ENCODE peak calls at places on chromosomes 2 and 18, in six cellular contexts. One of them, this sample, is unnamed.

GRCh38 chr18:30583768-30584167 is 458.8 kb downstream of the DSC3 start:
- DNase-seq in Calu3: no peak
- DNase-seq in T follicular helper cell: no peak
- DNase-seq in mucosa of gallbladder: no peak
- DNase-seq in tibial artery: no peak
- DNase-seq in stimulated activated CD4-positive, alpha-beta T cell treated with anti-CD3 and anti-CD28 coated beads, Interleukin-15, amount 100 ng/mL, for 24 hours: no peak
- DNase-seq in this sample: no peak

GRCh38 chr2:175476950-175477349 is 295.4 kb upstream of the ATP5MC3 start:
- DNase-seq in Calu3: no peak
- DNase-seq in T follicular helper cell: no peak
- DNase-seq in mucosa of gallbladder: no peak
- DNase-seq in tibial artery: peak; percentile 25
- DNase-seq in stimulated activated CD4-positive, alpha-beta T cell treated with anti-CD3 and anti-CD28 coated beads, Interleukin-15, amount 100 ng/mL, for 24 hours: no peak
- DNase-seq in this sample: no peak

GRCh38 chr2:36770542-36771287 is 74.2 kb downstream of the VIT start:
- DNase-seq in Calu3: peak; percentile 43
- DNase-seq in T follicular helper cell: no peak
- DNase-seq in mucosa of gallbladder: no peak
- DNase-seq in tibial artery: no peak
- DNase-seq in stimulated activated CD4-positive, alpha-beta T cell treated with anti-CD3 and anti-CD28 coated beads, Interleukin-15, amount 100 ng/mL, for 24 hours: peak; percentile 60
- DNase-seq in this sample: no peak

GRCh38 chr2:181305151-181306123 is 151.7 kb upstream of the ITGA4 start:
- DNase-seq in Calu3: no peak
- DNase-seq in T follicular helper cell: no peak
- DNase-seq in mucosa of gallbladder: no peak
- DNase-seq in tibial artery: no peak
- DNase-seq in stimulated activated CD4-positive, alpha-beta T cell treated with anti-CD3 and anti-CD28 coated beads, Interleukin-15, amount 100 ng/mL, for 24 hours: peak; percentile 24
- DNase-seq in this sample: no peak

GRCh38 chr2:23484163-23484740 is 99.3 kb downstream of the KLHL29 start:
- DNase-seq in Calu3: no peak
- DNase-seq in T follicular helper cell: no peak
- DNase-seq in mucosa of gallbladder: no peak
- DNase-seq in tibial artery: no peak
- DNase-seq in stimulated activated CD4-positive, alpha-beta T cell treated with anti-CD3 and anti-CD28 coated beads, Interleukin-15, amount 100 ng/mL, for 24 hours: no peak
- DNase-seq in this sample: no peak

GRCh38 chr2:237687666-237688065 is 60.3 kb downstream of the LRRFIP1 start:
- DNase-seq in Calu3: peak; percentile 44
- DNase-seq in T follicular helper cell: peak; percentile 86
- DNase-seq in mucosa of gallbladder: peak; percentile 73
- DNase-seq in tibial artery: peak; percentile 98
- DNase-seq in stimulated activated CD4-positive, alpha-beta T cell treated with anti-CD3 and anti-CD28 coated beads, Interleukin-15, amount 100 ng/mL, for 24 hours: peak; percentile 80
- DNase-seq in this sample: peak; percentile 87

GRCh38 chr2:73083886-73084792 is 12.6 kb upstream of the SFXN5 start:
- DNase-seq in Calu3: no peak
- DNase-seq in T follicular helper cell: no peak
- DNase-seq in mucosa of gallbladder: no peak
- DNase-seq in tibial artery: no peak
- DNase-seq in stimulated activated CD4-positive, alpha-beta T cell treated with anti-CD3 and anti-CD28 coated beads, Interleukin-15, amount 100 ng/mL, for 24 hours: no peak
- DNase-seq in this sample: no peak

GRCh38 chr2:46521215-46521683 is 41.9 kb downstream of the TMEM247 start:
- DNase-seq in Calu3: no peak
- DNase-seq in T follicular helper cell: no peak
- DNase-seq in mucosa of gallbladder: peak; percentile 62
- DNase-seq in tibial artery: peak; percentile 91
- DNase-seq in stimulated activated CD4-positive, alpha-beta T cell treated with anti-CD3 and anti-CD28 coated beads, Interleukin-15, amount 100 ng/mL, for 24 hours: no peak
- DNase-seq in this sample: peak; percentile 59

GRCh38 chr2:47269316-47270232 is 114.5 kb upstream of the STPG4 start:
- DNase-seq in Calu3: peak; percentile 81
- DNase-seq in T follicular helper cell: no peak
- DNase-seq in mucosa of gallbladder: peak; percentile 21
- DNase-seq in tibial artery: peak; percentile 83
- DNase-seq in stimulated activated CD4-positive, alpha-beta T cell treated with anti-CD3 and anti-CD28 coated beads, Interleukin-15, amount 100 ng/mL, for 24 hours: no peak
- DNase-seq in this sample: no peak

GRCh38 chr2:28608829-28609400 is 113.1 kb downstream of the PLB1 start:
- DNase-seq in Calu3: no peak
- DNase-seq in T follicular helper cell: no peak
- DNase-seq in mucosa of gallbladder: no peak
- DNase-seq in tibial artery: no peak
- DNase-seq in stimulated activated CD4-positive, alpha-beta T cell treated with anti-CD3 and anti-CD28 coated beads, Interleukin-15, amount 100 ng/mL, for 24 hours: no peak
- DNase-seq in this sample: no peak

GRCh38 chr2:168890006-168890782 is at the start of gene SPC25:
- DNase-seq in Calu3: peak; percentile 97
- DNase-seq in T follicular helper cell: peak; percentile 84
- DNase-seq in mucosa of gallbladder: peak; percentile 90
- DNase-seq in tibial artery: peak; percentile 80
- DNase-seq in stimulated activated CD4-positive, alpha-beta T cell treated with anti-CD3 and anti-CD28 coated beads, Interleukin-15, amount 100 ng/mL, for 24 hours: peak; percentile 93
- DNase-seq in this sample: peak; percentile 89

GRCh38 chr2:191169456-191170300 is 18.9 kb upstream of the STAT4 start:
- DNase-seq in Calu3: no peak
- DNase-seq in T follicular helper cell: no peak
- DNase-seq in mucosa of gallbladder: no peak
- DNase-seq in tibial artery: no peak
- DNase-seq in stimulated activated CD4-positive, alpha-beta T cell treated with anti-CD3 and anti-CD28 coated beads, Interleukin-15, amount 100 ng/mL, for 24 hours: no peak
- DNase-seq in this sample: no peak

GRCh38 chr2:167404896-167405295 is 516.6 kb downstream of the XIRP2 start:
- DNase-seq in Calu3: no peak
- DNase-seq in T follicular helper cell: no peak
- DNase-seq in mucosa of gallbladder: no peak
- DNase-seq in tibial artery: no peak
- DNase-seq in stimulated activated CD4-positive, alpha-beta T cell treated with anti-CD3 and anti-CD28 coated beads, Interleukin-15, amount 100 ng/mL, for 24 hours: no peak
- DNase-seq in this sample: no peak

GRCh38 chr2:240236217-240237111 is 96.0 kb upstream of the OTOS start:
- DNase-seq in Calu3: no peak
- DNase-seq in T follicular helper cell: no peak
- DNase-seq in mucosa of gallbladder: no peak
- DNase-seq in tibial artery: no peak
- DNase-seq in stimulated activated CD4-positive, alpha-beta T cell treated with anti-CD3 and anti-CD28 coated beads, Interleukin-15, amount 100 ng/mL, for 24 hours: no peak
- DNase-seq in this sample: peak; percentile 43

GRCh38 chr2:9140570-9141378 is 65.8 kb upstream of the ASAP2 start:
- DNase-seq in Calu3: no peak
- DNase-seq in T follicular helper cell: no peak
- DNase-seq in mucosa of gallbladder: no peak
- DNase-seq in tibial artery: no peak
- DNase-seq in stimulated activated CD4-positive, alpha-beta T cell treated with anti-CD3 and anti-CD28 coated beads, Interleukin-15, amount 100 ng/mL, for 24 hours: no peak
- DNase-seq in this sample: no peak

GRCh38 chr2:200394045-200394444 is 87.6 kb downstream of the SPATS2L start:
- DNase-seq in Calu3: no peak
- DNase-seq in T follicular helper cell: no peak
- DNase-seq in mucosa of gallbladder: no peak
- DNase-seq in tibial artery: no peak
- DNase-seq in stimulated activated CD4-positive, alpha-beta T cell treated with anti-CD3 and anti-CD28 coated beads, Interleukin-15, amount 100 ng/mL, for 24 hours: no peak
- DNase-seq in this sample: no peak

GRCh38 chr2:42147641-42148274 is 21.4 kb upstream of the EML4 start:
- DNase-seq in Calu3: no peak
- DNase-seq in T follicular helper cell: no peak
- DNase-seq in mucosa of gallbladder: no peak
- DNase-seq in tibial artery: no peak
- DNase-seq in stimulated activated CD4-positive, alpha-beta T cell treated with anti-CD3 and anti-CD28 coated beads, Interleukin-15, amount 100 ng/mL, for 24 hours: no peak
- DNase-seq in this sample: no peak

GRCh38 chr18:59885579-59886163 is 14.1 kb upstream of the PMAIP1 start:
- DNase-seq in Calu3: peak; percentile 16
- DNase-seq in T follicular helper cell: no peak
- DNase-seq in mucosa of gallbladder: no peak
- DNase-seq in tibial artery: no peak
- DNase-seq in stimulated activated CD4-positive, alpha-beta T cell treated with anti-CD3 and anti-CD28 coated beads, Interleukin-15, amount 100 ng/mL, for 24 hours: peak; percentile 47
- DNase-seq in this sample: no peak

GRCh38 chr2:62794791-62795190 is 89.3 kb downstream of the EHBP1 start:
- DNase-seq in Calu3: no peak
- DNase-seq in T follicular helper cell: no peak
- DNase-seq in mucosa of gallbladder: no peak
- DNase-seq in tibial artery: no peak
- DNase-seq in stimulated activated CD4-positive, alpha-beta T cell treated with anti-CD3 and anti-CD28 coated beads, Interleukin-15, amount 100 ng/mL, for 24 hours: no peak
- DNase-seq in this sample: no peak

GRCh38 chr2:178404380-178404767 is 46.6 kb downstream of the PRKRA start:
- DNase-seq in Calu3: no peak
- DNase-seq in T follicular helper cell: no peak
- DNase-seq in mucosa of gallbladder: no peak
- DNase-seq in tibial artery: no peak
- DNase-seq in stimulated activated CD4-positive, alpha-beta T cell treated with anti-CD3 and anti-CD28 coated beads, Interleukin-15, amount 100 ng/mL, for 24 hours: no peak
- DNase-seq in this sample: no peak

GRCh38 chr2:46803911-46804670 is 111.5 kb downstream of the MCFD2 start:
- DNase-seq in Calu3: peak; percentile 75
- DNase-seq in T follicular helper cell: no peak
- DNase-seq in mucosa of gallbladder: peak; percentile 4
- DNase-seq in tibial artery: no peak
- DNase-seq in stimulated activated CD4-positive, alpha-beta T cell treated with anti-CD3 and anti-CD28 coated beads, Interleukin-15, amount 100 ng/mL, for 24 hours: no peak
- DNase-seq in this sample: no peak

GRCh38 chr2:237300755-237301154 is 113.2 kb downstream of the COL6A3 start:
- DNase-seq in Calu3: no peak
- DNase-seq in T follicular helper cell: no peak
- DNase-seq in mucosa of gallbladder: no peak
- DNase-seq in tibial artery: no peak
- DNase-seq in stimulated activated CD4-positive, alpha-beta T cell treated with anti-CD3 and anti-CD28 coated beads, Interleukin-15, amount 100 ng/mL, for 24 hours: no peak
- DNase-seq in this sample: no peak

GRCh38 chr2:156486614-156487013 is 50.4 kb downstream of the GPD2 start:
- DNase-seq in Calu3: no peak
- DNase-seq in T follicular helper cell: no peak
- DNase-seq in mucosa of gallbladder: no peak
- DNase-seq in tibial artery: no peak
- DNase-seq in stimulated activated CD4-positive, alpha-beta T cell treated with anti-CD3 and anti-CD28 coated beads, Interleukin-15, amount 100 ng/mL, for 24 hours: no peak
- DNase-seq in this sample: no peak

GRCh38 chr2:68203587-68203986 is 45.9 kb downstream of the PNO1 start:
- DNase-seq in Calu3: no peak
- DNase-seq in T follicular helper cell: no peak
- DNase-seq in mucosa of gallbladder: no peak
- DNase-seq in tibial artery: no peak
- DNase-seq in stimulated activated CD4-positive, alpha-beta T cell treated with anti-CD3 and anti-CD28 coated beads, Interleukin-15, amount 100 ng/mL, for 24 hours: no peak
- DNase-seq in this sample: no peak

GRCh38 chr2:69291004-69291650 is 95.9 kb downstream of the GFPT1 start:
- DNase-seq in Calu3: no peak
- DNase-seq in T follicular helper cell: no peak
- DNase-seq in mucosa of gallbladder: no peak
- DNase-seq in tibial artery: no peak
- DNase-seq in stimulated activated CD4-positive, alpha-beta T cell treated with anti-CD3 and anti-CD28 coated beads, Interleukin-15, amount 100 ng/mL, for 24 hours: no peak
- DNase-seq in this sample: no peak

GRCh38 chr2:231050018-231050901 is 6.4 kb upstream of the PSMD1 start:
- DNase-seq in Calu3: peak; percentile 47
- DNase-seq in T follicular helper cell: no peak
- DNase-seq in mucosa of gallbladder: peak; percentile 92
- DNase-seq in tibial artery: no peak
- DNase-seq in stimulated activated CD4-positive, alpha-beta T cell treated with anti-CD3 and anti-CD28 coated beads, Interleukin-15, amount 100 ng/mL, for 24 hours: no peak
- DNase-seq in this sample: no peak

GRCh38 chr2:10378189-10378588 is 69.9 kb downstream of the ODC1 start:
- DNase-seq in Calu3: no peak
- DNase-seq in T follicular helper cell: peak; percentile 20
- DNase-seq in mucosa of gallbladder: no peak
- DNase-seq in tibial artery: no peak
- DNase-seq in stimulated activated CD4-positive, alpha-beta T cell treated with anti-CD3 and anti-CD28 coated beads, Interleukin-15, amount 100 ng/mL, for 24 hours: peak; percentile 45
- DNase-seq in this sample: no peak

GRCh38 chr2:23499419-23499818 is 114.4 kb downstream of the KLHL29 start:
- DNase-seq in Calu3: no peak
- DNase-seq in T follicular helper cell: no peak
- DNase-seq in mucosa of gallbladder: no peak
- DNase-seq in tibial artery: no peak
- DNase-seq in stimulated activated CD4-positive, alpha-beta T cell treated with anti-CD3 and anti-CD28 coated beads, Interleukin-15, amount 100 ng/mL, for 24 hours: no peak
- DNase-seq in this sample: no peak

GRCh38 chr2:170354855-170355649 is 177.1 kb downstream of the MYO3B start:
- DNase-seq in Calu3: no peak
- DNase-seq in T follicular helper cell: no peak
- DNase-seq in mucosa of gallbladder: no peak
- DNase-seq in tibial artery: no peak
- DNase-seq in stimulated activated CD4-positive, alpha-beta T cell treated with anti-CD3 and anti-CD28 coated beads, Interleukin-15, amount 100 ng/mL, for 24 hours: no peak
- DNase-seq in this sample: no peak

GRCh38 chr18:3046216-3046808 is 33.4 kb upstream of the LPIN2 start:
- DNase-seq in Calu3: no peak
- DNase-seq in T follicular helper cell: no peak
- DNase-seq in mucosa of gallbladder: no peak
- DNase-seq in tibial artery: no peak
- DNase-seq in stimulated activated CD4-positive, alpha-beta T cell treated with anti-CD3 and anti-CD28 coated beads, Interleukin-15, amount 100 ng/mL, for 24 hours: peak; percentile 24
- DNase-seq in this sample: no peak

GRCh38 chr2:219446101-219446504 is 11.5 kb downstream of the SPEG start:
- DNase-seq in Calu3: no peak
- DNase-seq in T follicular helper cell: no peak
- DNase-seq in mucosa of gallbladder: no peak
- DNase-seq in tibial artery: peak; percentile 78
- DNase-seq in stimulated activated CD4-positive, alpha-beta T cell treated with anti-CD3 and anti-CD28 coated beads, Interleukin-15, amount 100 ng/mL, for 24 hours: no peak
- DNase-seq in this sample: no peak

GRCh38 chr2:131154647-131155046 is 49.5 kb downstream of the PLEKHB2 start:
- DNase-seq in Calu3: no peak
- DNase-seq in T follicular helper cell: no peak
- DNase-seq in mucosa of gallbladder: no peak
- DNase-seq in tibial artery: no peak
- DNase-seq in stimulated activated CD4-positive, alpha-beta T cell treated with anti-CD3 and anti-CD28 coated beads, Interleukin-15, amount 100 ng/mL, for 24 hours: no peak
- DNase-seq in this sample: no peak